ENCODE peak calls at places on chromosomes 4 and X, in five cellular contexts. U is CD8-positive, alpha-beta memory T cell; N is OCI-LY7; C is stomach; D is brain microvascular endothelial cell. L is an unnamed sample. For H3K36me3, the result is how much of the 10 kb centered on the place peaks cover.

GRCh38 chrX:25206761-25207160 is 191.0 kb upstream of the ARX start:
- DNase-seq in D (no peak), N (no peak), C (no peak), U (no peak), L (no peak)

GRCh38 chr4:72360075-72360474 is 208.9 kb downstream of the ADAMTS3 start:
- DNase-seq in C (no peak), D (no peak), N (no peak), U (no peak), L (no peak)

GRCh38 chrX:111284615-111285294 is 14.5 kb upstream of the CAPN6 start:
- DNase-seq in D (no peak), C (peak), U (no peak), N (no peak), L (no peak)

GRCh38 chrX:126376465-126376864 is 176.1 kb downstream of the DCAF12L1 start:
- DNase-seq in C (no peak), D (no peak), U (no peak), N (no peak), L (no peak)

GRCh38 chr4:26885912-26886274 is 25.3 kb downstream of the STIM2 start:
- DNase-seq in N (peak), C (no peak), D (no peak), U (peak), L (peak)

GRCh38 chrX:71315917-71316316 is 14.4 kb downstream of the ITGB1BP2 start:
- DNase-seq in C (no peak), N (no peak), U (no peak), D (peak), L (no peak)

GRCh38 chr4:3136454-3136853 is 62.0 kb downstream of the HTT start:
- DNase-seq in D (no peak), C (no peak), U (no peak), N (peak), L (no peak)

GRCh38 chr4:143617994-143618679 is 82.3 kb downstream of the FREM3 start:
- DNase-seq in C (no peak), N (no peak), D (no peak), U (no peak), L (no peak)

GRCh38 chr4:43456383-43456782 is 563.9 kb downstream of the GRXCR1 start:
- DNase-seq in N (no peak), D (peak), C (no peak), U (no peak), L (no peak)

GRCh38 chrX:137547291-137547690 is 18.6 kb upstream of the ZIC3 start:
- DNase-seq in C (no peak), D (no peak), N (no peak), U (no peak), L (no peak)

GRCh38 chr4:87707279-87707918 is 57.3 kb downstream of the DMP1 start:
- DNase-seq in D (no peak), N (no peak), C (no peak), U (no peak), L (no peak)

GRCh38 chr4:24704152-24704551 is 91.2 kb upstream of the SOD3 start:
- DNase-seq in C (no peak), D (no peak), U (no peak), N (no peak), L (no peak)

GRCh38 chr4:184764601-184765000 is 30.7 kb upstream of the CENPU start:
- DNase-seq in N (no peak), U (no peak), D (no peak), C (no peak), L (no peak)
- H3K36me3 ChIP-seq in N (half or more), U (under half), D (under half), C (half or more), L (under half)

GRCh38 chrX:136159615-136160025 is 12.3 kb downstream of the FHL1 start:
- DNase-seq in D (no peak), U (no peak), N (no peak), C (no peak), L (no peak)
- H3K27ac ChIP-seq in D (no peak), U (no peak), N (no peak), C (peak), L (no peak)

GRCh38 chr4:151672996-151673395 is 87.8 kb downstream of the GATB start:
- DNase-seq in C (no peak), N (no peak), U (no peak), D (no peak), L (no peak)

GRCh38 chr4:151675366-151676060 is 85.3 kb downstream of the GATB start:
- DNase-seq in D (no peak), N (no peak), U (no peak), C (no peak), L (no peak)

GRCh38 chr4:151673913-151674520 is 86.8 kb downstream of the GATB start:
- DNase-seq in C (peak), U (no peak), D (no peak), N (no peak), L (no peak)

GRCh38 chr4:151676301-151676700 is 84.5 kb downstream of the GATB start:
- DNase-seq in U (no peak), C (no peak), N (no peak), D (peak), L (no peak)

DNA sequence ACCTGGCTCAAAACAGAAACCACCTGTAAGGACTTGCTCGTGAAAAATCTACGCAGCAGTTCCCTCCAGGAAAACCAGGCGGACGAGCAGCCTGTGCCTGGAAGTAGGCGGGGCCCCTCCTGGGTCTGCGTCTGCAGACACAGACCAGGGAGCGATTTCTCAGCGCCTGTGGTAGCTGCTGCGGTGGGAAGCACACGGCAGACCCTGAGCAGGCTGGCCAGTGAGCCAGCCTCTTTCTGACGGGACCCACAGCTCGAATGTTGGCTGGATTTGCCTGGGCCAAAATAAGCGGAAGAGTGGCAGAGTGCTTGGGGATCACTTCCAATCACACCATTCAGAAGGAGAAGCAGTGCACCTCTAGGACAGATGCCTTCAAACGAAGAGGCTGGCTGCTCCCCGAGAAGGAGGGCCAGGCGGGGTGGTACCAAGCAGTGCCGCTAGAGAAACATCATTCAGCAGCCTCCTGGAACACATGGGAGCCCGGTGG is 86.0 kb downstream of the GATB start:
- DNase-seq in U (no peak), C (peak), N (no peak), D (no peak), L (no peak)
- H3K4me3 ChIP-seq in U (no peak), C (peak), N (no peak), D (no peak), L (no peak)

DNA sequence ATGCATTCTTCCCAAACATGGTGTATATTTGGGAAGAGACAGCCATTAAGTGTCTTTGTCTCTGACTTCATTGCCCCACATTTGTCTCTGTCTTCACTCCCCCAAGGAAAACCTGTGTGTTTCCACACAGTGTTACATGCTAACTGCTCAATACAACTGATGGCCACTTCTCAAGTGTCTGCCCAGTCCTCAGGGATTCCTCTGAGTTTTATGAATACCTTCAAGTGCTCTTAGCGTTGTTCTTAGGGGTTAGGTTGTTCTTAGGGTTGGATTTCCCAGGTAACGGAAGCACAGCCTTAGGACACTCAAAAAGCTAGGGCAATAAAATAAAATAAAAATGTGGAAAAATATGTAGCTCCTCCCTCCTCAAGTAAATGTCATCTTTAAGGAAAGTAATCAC is 64.7 kb upstream of the PLAC8 start:
- DNase-seq in D (no peak), N (no peak), C (no peak), U (no peak), L (no peak)
- H3K36me3 ChIP-seq in D (under half), N (under half), C (under half), U (under half), L (under half)

GRCh38 chr4:15556533-15556932 is 86.9 kb downstream of the CC2D2A start:
- DNase-seq in N (no peak), D (no peak), C (no peak), U (no peak), L (no peak)
- H3K27ac ChIP-seq in N (no peak), D (no peak), C (no peak), U (no peak), L (no peak)

GRCh38 chrX:153926594-153926862 is 464 bp upstream of the ARHGAP4 start:
- DNase-seq in U (no peak), N (no peak), C (no peak), D (no peak), L (no peak)
- H3K4me3 ChIP-seq in U (peak), N (peak), C (peak), D (no peak), L (peak)

GRCh38 chr4:152965614-152966013 is 29.5 kb downstream of the FHDC1 start:
- DNase-seq in N (no peak), C (no peak), U (no peak), D (no peak), L (no peak)
- H3K36me3 ChIP-seq in N (under half), C (under half), U (under half), D (under half), L (under half)

GRCh38 chr4:4490041-4490440 is 51.8 kb downstream of the STX18 start:
- DNase-seq in U (no peak), N (no peak), D (no peak), C (no peak), L (no peak)

GRCh38 chr4:4490816-4491215 is 51.0 kb downstream of the STX18 start:
- DNase-seq in N (no peak), U (no peak), C (no peak), D (no peak), L (no peak)

GRCh38 chr4:4488405-4489404 is 53.1 kb downstream of the STX18 start:
- DNase-seq in C (peak), D (peak), U (peak), N (peak), L (peak)

GRCh38 chr4:4485806-4486205 is 56.0 kb downstream of the STX18 start:
- DNase-seq in C (no peak), N (no peak), D (no peak), U (no peak), L (no peak)

DNA sequence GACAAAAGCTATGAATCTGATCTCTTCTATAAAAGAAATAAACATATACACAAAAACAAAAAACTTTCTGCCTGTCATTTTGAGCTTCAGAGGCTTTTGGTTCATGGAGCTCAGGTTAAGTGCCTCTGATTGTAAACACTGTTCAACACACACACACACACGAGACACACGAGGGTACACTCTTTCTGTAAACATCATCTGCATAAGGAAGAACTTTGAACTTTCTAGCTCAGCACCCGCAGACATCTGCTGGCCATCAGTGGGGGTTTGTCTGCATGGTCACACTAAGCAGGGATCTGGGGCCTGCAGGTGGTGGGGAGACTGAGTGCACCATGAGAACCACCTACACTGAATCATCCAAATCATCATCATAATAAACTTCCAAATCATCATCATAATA is 54.9 kb downstream of the STX18 start:
- DNase-seq in N (no peak), C (no peak), U (no peak), D (no peak), L (no peak)
- H3K27ac ChIP-seq in N (no peak), C (no peak), U (no peak), D (no peak), L (no peak)

L was measured in CD4-positive, alpha-beta memory T cell.